ENCODE peak calls at places on chromosomes 5 and 9, in nine cellular contexts. V is ACHN, S is AG10803, Z is T-helper 9 cell, A is amygdala, R is skeletal muscle cell, U is cardiac fibroblast, D is NCI-H524, I is left colon. Q is an unnamed sample.

GRCh38 chr5:127351418-127351817 is 60.8 kb downstream of the MEGF10 start:
- DNase-seq in V (no peak), S (peak; percentile 5), Z (no peak), A (no peak), R (no peak), U (peak; percentile 45), D (no peak), I (no peak), Q (no peak)

GRCh38 chr5:173926359-173926758 is 38.2 kb downstream of the CPEB4 start:
- DNase-seq in V (no peak), S (peak; percentile 37), Z (no peak), A (no peak), R (no peak), U (peak; percentile 67), D (no peak), I (no peak), Q (no peak)

GRCh38 chr5:72191404-72191803 is 84.1 kb downstream of the MAP1B start:
- DNase-seq in V (no peak), S (peak; percentile 44), Z (no peak), A (no peak), R (no peak), U (no peak), D (no peak), I (no peak), Q (no peak)

GRCh38 chr5:178285399-178286225 is 53.0 kb upstream of the PHYKPL start:
- DNase-seq in V (no peak), S (no peak), Z (no peak), A (no peak), R (no peak), U (no peak), D (no peak), I (no peak), Q (no peak)

GRCh38 chr9:108551030-108551964 is 304.5 kb downstream of the ACTL7B start:
- DNase-seq in V (peak; percentile 22), S (peak; percentile 85), Z (no peak), A (no peak), R (peak; percentile 87), U (peak; percentile 87), D (peak; percentile 78), I (no peak), Q (peak; percentile 64)

GRCh38 chr9:35972093-35972492 is 14.1 kb upstream of the OR2S2 start:
- DNase-seq in V (no peak), S (no peak), Z (peak; percentile 7), A (no peak), R (no peak), U (no peak), D (no peak), I (no peak), Q (no peak)

GRCh38 chr5:149486726-149487635 is 64.3 kb downstream of the CSNK1A1 start:
- DNase-seq in V (peak; percentile 54), S (peak; percentile 92), Z (no peak), A (no peak), R (no peak), U (peak; percentile 77), D (no peak), I (no peak), Q (no peak)

GRCh38 chr9:123085916-123086315 is 52.4 kb downstream of the GPR21 start:
- DNase-seq in V (no peak), S (no peak), Z (no peak), A (no peak), R (no peak), U (no peak), D (no peak), I (no peak), Q (no peak)

GRCh38 chr5:9058161-9058560 is 487.7 kb downstream of the SEMA5A start:
- DNase-seq in V (no peak), S (peak; percentile 8), Z (no peak), A (no peak), R (no peak), U (peak; percentile 39), D (no peak), I (no peak), Q (no peak)

GRCh38 chr5:93904917-93905316 is 163.5 kb upstream of the POU5F2 start:
- DNase-seq in V (no peak), S (no peak), Z (no peak), A (no peak), R (no peak), U (no peak), D (no peak), I (no peak), Q (no peak)

GRCh38 chr5:92909545-92909962 is 671.5 kb downstream of the NR2F1-AS1 start:
- DNase-seq in V (peak; percentile 12), S (no peak), Z (no peak), A (no peak), R (no peak), U (no peak), D (peak; percentile 36), I (no peak), Q (peak; percentile 77)

GRCh38 chr5:63401434-63402046 is 560.7 kb downstream of the HTR1A start:
- DNase-seq in V (peak; percentile 49), S (peak; percentile 23), Z (no peak), A (no peak), R (peak; percentile 4), U (peak; percentile 63), D (peak; percentile 73), I (peak; percentile 54), Q (peak; percentile 75)

GRCh38 chr5:168712280-168712924 is 133.2 kb upstream of the PANK3 start:
- DNase-seq in V (peak; percentile 74), S (peak; percentile 97), Z (no peak), A (no peak), R (peak; percentile 92), U (peak; percentile 99), D (no peak), I (no peak), Q (no peak)

GRCh38 chr5:117680421-117680820 is 1105.8 kb upstream of the SEMA6A start:
- DNase-seq in V (no peak), S (no peak), Z (no peak), A (no peak), R (no peak), U (peak; percentile 3), D (no peak), I (no peak), Q (no peak)

GRCh38 chr9:134888603-134889195 is 8.1 kb downstream of the FCN2 start:
- DNase-seq in V (no peak), S (no peak), Z (no peak), A (no peak), R (peak; percentile 2), U (no peak), D (no peak), I (no peak), Q (no peak)

GRCh38 chr9:137168907-137169763 is 716 bp downstream of the LRRC26 start:
- DNase-seq in V (peak; percentile 33), S (no peak), Z (peak; percentile 16), A (no peak), R (no peak), U (peak; percentile 39), D (peak; percentile 79), I (peak; percentile 58), Q (peak; percentile 66)

GRCh38 chr9:138105561-138106505 is 228.3 kb downstream of the CACNA1B start:
- DNase-seq in V (no peak), S (no peak), Z (no peak), A (no peak), R (no peak), U (no peak), D (no peak), I (no peak), Q (no peak)

GRCh38 chr9:135590486-135591079 is 29.0 kb downstream of the PAEP start:
- DNase-seq in V (no peak), S (no peak), Z (no peak), A (no peak), R (no peak), U (no peak), D (no peak), I (no peak), Q (no peak)

GRCh38 chr5:136018814-136019777 is 9.7 kb upstream of the TGFBI start:
- DNase-seq in V (no peak), S (peak; percentile 99), Z (no peak), A (no peak), R (peak; percentile 97), U (peak; percentile 99), D (no peak), I (no peak), Q (no peak)

GRCh38 chr5:32707394-32707997 is 3.6 kb upstream of the NPR3 start:
- DNase-seq in V (peak; percentile 32), S (peak; percentile 47), Z (no peak), A (no peak), R (no peak), U (peak; percentile 63), D (no peak), I (no peak), Q (peak; percentile 19)

GRCh38 chr9:91586282-91586681 is 162.7 kb upstream of the NFIL3 start:
- DNase-seq in V (no peak), S (no peak), Z (no peak), A (no peak), R (no peak), U (no peak), D (no peak), I (no peak), Q (no peak)

GRCh38 chr5:136199408-136199807 is 6.4 kb upstream of the SMIM32 start:
- DNase-seq in V (no peak), S (no peak), Z (no peak), A (no peak), R (no peak), U (no peak), D (no peak), I (no peak), Q (no peak)

GRCh38 chr5:33936381-33937016 is at the start of gene RXFP3:
- DNase-seq in V (no peak), S (peak; percentile 28), Z (no peak), A (no peak), R (no peak), U (peak; percentile 67), D (no peak), I (no peak), Q (peak; percentile 49)

GRCh38 chr5:33079548-33079947 is 361.2 kb upstream of the TARS1 start:
- DNase-seq in V (no peak), S (no peak), Z (no peak), A (no peak), R (no peak), U (no peak), D (no peak), I (no peak), Q (no peak)

GRCh38 chr5:146995878-146996277 is 117.3 kb upstream of the PPP2R2B start:
- DNase-seq in V (no peak), S (no peak), Z (no peak), A (no peak), R (no peak), U (no peak), D (no peak), I (no peak), Q (no peak)

GRCh38 chr5:84384604-84385575 is at the start of gene EDIL3:
- DNase-seq in V (peak; percentile 56), S (peak; percentile 29), Z (no peak), A (peak; percentile 27), R (no peak), U (peak; percentile 62), D (peak; percentile 59), I (peak; percentile 66), Q (peak; percentile 77)

GRCh38 chr5:61784337-61784736 is 452.3 kb downstream of the ZSWIM6 start:
- DNase-seq in V (no peak), S (peak; percentile 23), Z (no peak), A (no peak), R (no peak), U (peak; percentile 1), D (no peak), I (no peak), Q (no peak)

GRCh38 chr5:96614110-96614691 is 48.0 kb upstream of the CAST start:
- DNase-seq in V (peak; percentile 92), S (peak; percentile 94), Z (peak; percentile 19), A (no peak), R (peak; percentile 82), U (peak; percentile 97), D (peak; percentile 38), I (peak; percentile 55), Q (peak; percentile 83)

GRCh38 chr5:175254155-175254554 is 189.8 kb downstream of the DRD1 start:
- DNase-seq in V (no peak), S (peak; percentile 35), Z (no peak), A (no peak), R (no peak), U (peak; percentile 4), D (no peak), I (no peak), Q (no peak)

GRCh38 chr9:8784813-8785212 is 985.2 kb upstream of the DMAC1 start:
- DNase-seq in V (no peak), S (no peak), Z (no peak), A (no peak), R (no peak), U (no peak), D (peak; percentile 6), I (no peak), Q (peak; percentile 23)

GRCh38 chr5:130452744-130453143 is 548.5 kb downstream of the CHSY3 start:
- DNase-seq in V (no peak), S (no peak), Z (no peak), A (no peak), R (no peak), U (no peak), D (no peak), I (no peak), Q (no peak)

Q was measured in NCI-H82.